ENCODE peak calls at places on chromosomes 16 and 17, in five cellular contexts. T is uterus, P is osteoblast, F is suprapubic skin, Q is Calu3. V is an unnamed sample.
A peak's percentile ranks its signal among the peaks of the same experiment; 100 is the strongest.

GRCh38 chr17:76917829-76918228 is 49.6 kb downstream of the MGAT5B start:
- DNase-seq in T (no peak), P (peak; percentile 91), F (no peak), Q (no peak), V (peak; percentile 23)

GRCh38 chr17:18158022-18158600 is 25.5 kb upstream of the ALKBH5 start:
- DNase-seq in T (peak; percentile 95), P (peak; percentile 96), F (peak; percentile 98), Q (peak; percentile 93), V (peak; percentile 53)

GRCh38 chr16:12229759-12230594 is 253.4 kb downstream of the SNX29 start:
- DNase-seq in T (no peak), P (no peak), F (no peak), Q (no peak), V (no peak)

GRCh38 chr16:81190667-81191066 is 47.8 kb upstream of the BCO1 start:
- DNase-seq in T (no peak), P (peak; percentile 92), F (no peak), Q (peak; percentile 13), V (no peak)

GRCh38 chr16:82990155-82990554 is 363.4 kb downstream of the CDH13 start:
- DNase-seq in T (no peak), P (no peak), F (no peak), Q (no peak), V (no peak)

GRCh38 chr17:81535480-81536298 is 7.5 kb downstream of the FSCN2 start:
- DNase-seq in T (no peak), P (no peak), F (no peak), Q (no peak), V (no peak)

GRCh38 chr16:19589771-19590302 is 34.3 kb downstream of the VPS35L start:
- DNase-seq in T (no peak), P (peak; percentile 77), F (no peak), Q (no peak), V (peak; percentile 32)

GRCh38 chr17:46814446-46814845 is 4.0 kb downstream of the WNT3 start:
- DNase-seq in T (no peak), P (peak; percentile 18), F (no peak), Q (no peak), V (no peak)

GRCh38 chr16:22624038-22624656 is 113.5 kb downstream of the NPIPB5 start:
- DNase-seq in T (no peak), P (no peak), F (no peak), Q (no peak), V (no peak)

GRCh38 chr17:63189930-63190329 is 223.9 kb downstream of the TANC2 start:
- DNase-seq in T (no peak), P (no peak), F (no peak), Q (no peak), V (no peak)

GRCh38 chr17:63961355-63962207 is 11.1 kb downstream of the SCN4A start:
- DNase-seq in T (peak; percentile 37), P (peak; percentile 89), F (peak; percentile 88), Q (no peak), V (peak; percentile 72)

GRCh38 chr17:55219484-55219883 is 45.3 kb upstream of the HLF start:
- DNase-seq in T (no peak), P (no peak), F (no peak), Q (no peak), V (no peak)

GRCh38 chr17:8091033-8091687 is 3.6 kb upstream of the ALOX12B start:
- DNase-seq in T (no peak), P (peak; percentile 55), F (no peak), Q (no peak), V (no peak)

GRCh38 chr16:88941933-88942909 is 34.8 kb downstream of the CBFA2T3 start:
- DNase-seq in T (no peak), P (peak; percentile 99), F (no peak), Q (no peak), V (peak; percentile 79)

GRCh38 chr16:70634861-70635260 is 11.5 kb upstream of the IL34 start:
- DNase-seq in T (no peak), P (no peak), F (no peak), Q (no peak), V (no peak)

GRCh38 chr16:87416826-87417471 is 24.8 kb downstream of the MAP1LC3B start:
- DNase-seq in T (peak; percentile 47), P (peak; percentile 94), F (peak; percentile 78), Q (peak; percentile 51), V (no peak)

GRCh38 chr16:74837056-74837455 is 62.4 kb upstream of the FA2H start:
- DNase-seq in T (no peak), P (no peak), F (peak; percentile 48), Q (no peak), V (no peak)

GRCh38 chr17:34607917-34608316 is 28.5 kb downstream of the TMEM132E start:
- DNase-seq in T (no peak), P (no peak), F (no peak), Q (no peak), V (no peak)

GRCh38 chr16:760498-761343 is at the start of gene MSLN:
- DNase-seq in T (peak; percentile 31), P (no peak), F (no peak), Q (peak; percentile 72), V (no peak)

GRCh38 chr16:56946767-56947603 is 14.8 kb upstream of the CETP start:
- DNase-seq in T (no peak), P (no peak), F (no peak), Q (no peak), V (no peak)

GRCh38 chr17:20224379-20224778 is 215.2 kb downstream of the SPECC1 start:
- DNase-seq in T (no peak), P (no peak), F (no peak), Q (no peak), V (no peak)

GRCh38 chr17:20228410-20228809 is 219.3 kb downstream of the SPECC1 start:
- DNase-seq in T (no peak), P (no peak), F (no peak), Q (no peak), V (no peak)

GRCh38 chr17:20223808-20224328 is 214.7 kb downstream of the SPECC1 start:
- DNase-seq in T (no peak), P (no peak), F (no peak), Q (no peak), V (no peak)

GRCh38 chr17:20226814-20227482 is 217.8 kb downstream of the SPECC1 start:
- DNase-seq in T (peak; percentile 83), P (peak; percentile 92), F (peak; percentile 85), Q (peak; percentile 66), V (peak; percentile 89)

GRCh38 chr17:20225162-20226115 is 216.3 kb downstream of the SPECC1 start:
- DNase-seq in T (no peak), P (no peak), F (no peak), Q (no peak), V (no peak)
- TF ChIP-seq CTCF in T (no peak), P (peak; percentile 37), F (no peak), Q (no peak), V (no peak)

GRCh38 chr16:65095090-65095728 is 26.7 kb downstream of the CDH11 start:
- DNase-seq in T (no peak), P (peak; percentile 43), F (no peak), Q (no peak), V (no peak)
- TF ChIP-seq CTCF in T (no peak), P (no peak), F (no peak), Q (no peak), V (no peak)

GRCh38 chr16:35186045-35186759 is 1726.8 kb downstream of the TP53TG3F start:
- DNase-seq in T (no peak), P (peak; percentile 48), F (peak; percentile 61), Q (no peak), V (no peak)

GRCh38 chr16:35185366-35186044 is 1726.1 kb downstream of the TP53TG3F start:
- DNase-seq in T (no peak), P (peak; percentile 38), F (no peak), Q (no peak), V (no peak)

GRCh38 chr16:35184356-35184870 is 1725.0 kb downstream of the TP53TG3F start:
- DNase-seq in T (no peak), P (peak; percentile 15), F (no peak), Q (no peak), V (no peak)

GRCh38 chr16:35187665-35188225 is 1728.3 kb downstream of the TP53TG3F start:
- DNase-seq in T (no peak), P (peak; percentile 1), F (no peak), Q (no peak), V (no peak)

GRCh38 chr16:35188288-35189155 is 1729.1 kb downstream of the TP53TG3F start:
- DNase-seq in T (no peak), P (peak; percentile 53), F (peak; percentile 58), Q (no peak), V (no peak)
- TF ChIP-seq CTCF in T (no peak), P (no peak), F (peak; percentile 26), Q (no peak), V (no peak)

GRCh38 chr17:70078994-70079531 is 4.0 kb downstream of the KCNJ16 start:
- DNase-seq in T (no peak), P (no peak), F (no peak), Q (no peak), V (no peak)
- TF ChIP-seq CTCF in T (no peak), P (no peak), F (no peak), Q (no peak), V (no peak)

DNA sequence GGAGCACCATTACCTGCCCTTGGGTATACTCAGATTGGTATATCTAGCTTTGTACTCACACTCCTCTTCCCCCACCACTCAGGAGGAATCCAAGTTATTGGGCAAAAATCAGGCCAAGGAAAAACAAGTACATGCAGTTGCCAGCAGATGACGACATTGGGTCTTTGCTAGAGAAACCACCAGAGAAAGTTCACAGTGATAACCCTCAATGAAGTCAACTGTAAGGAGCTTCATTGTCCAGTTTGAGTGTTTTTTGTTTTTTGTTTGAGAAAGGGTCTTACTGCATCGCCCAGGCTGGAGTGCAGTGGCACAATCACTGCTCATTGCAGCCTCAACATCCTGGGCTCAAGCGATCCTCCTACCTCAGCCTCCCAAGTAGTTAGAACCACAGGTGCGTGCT is 34.6 kb upstream of the TOX3 start:
- DNase-seq in T (no peak), P (no peak), F (no peak), Q (peak; percentile 36), V (no peak)
- TF ChIP-seq CTCF in T (no peak), P (no peak), F (no peak), Q (peak; percentile 49), V (no peak)

GRCh38 chr17:57890857-57891232 is 41.0 kb upstream of the MRPS23 start:
- DNase-seq in T (no peak), P (no peak), F (no peak), Q (no peak), V (no peak)

GRCh38 chr17:57894848-57895247 is 45.0 kb upstream of the MRPS23 start:
- DNase-seq in T (no peak), P (no peak), F (no peak), Q (no peak), V (no peak)

GRCh38 chr17:57892146-57892819 is 42.4 kb upstream of the MRPS23 start:
- DNase-seq in T (peak; percentile 88), P (peak; percentile 97), F (peak; percentile 92), Q (peak; percentile 86), V (peak; percentile 96)

GRCh38 chr17:57895382-57896060 is 45.7 kb upstream of the MRPS23 start:
- DNase-seq in T (peak; percentile 79), P (no peak), F (no peak), Q (no peak), V (no peak)

GRCh38 chr17:57892820-57893595 is 43.2 kb upstream of the MRPS23 start:
- DNase-seq in T (peak; percentile 90), P (peak; percentile 98), F (peak; percentile 95), Q (peak; percentile 74), V (no peak)
- TF ChIP-seq CTCF in T (no peak), P (peak; percentile 3), F (no peak), Q (peak; percentile 12), V (peak; percentile 25)